ENCODE peak calls at places on chromosome 20, in eight cellular contexts. One of them, this sample, is unnamed.

GRCh38 chr20:50163570-50164317 is 10.2 kb upstream of the PEDS1 start:
- DNase-seq in astrocyte: peak; percentile 35
- DNase-seq in PC-3: peak; percentile 81
- DNase-seq in PC-9: peak; percentile 71
- DNase-seq in A673: no peak
- DNase-seq in HCT116: no peak
- DNase-seq in mammary epithelial cell: peak; percentile 69
- DNase-seq in fibroblast of lung: peak; percentile 54
- DNase-seq in this sample: no peak

GRCh38 chr20:57801046-57801445 is 91.2 kb upstream of the PMEPA1 start:
- DNase-seq in fibroblast of lung: no peak
- DNase-seq in astrocyte: no peak
- DNase-seq in A673: peak; percentile 33
- DNase-seq in mammary epithelial cell: no peak
- DNase-seq in HCT116: no peak
- DNase-seq in PC-3: no peak
- DNase-seq in PC-9: no peak
- DNase-seq in this sample: no peak

GRCh38 chr20:47088339-47088738 is 193.7 kb downstream of the EYA2 start:
- DNase-seq in PC-9: no peak
- DNase-seq in HCT116: no peak
- DNase-seq in fibroblast of lung: no peak
- DNase-seq in PC-3: peak; percentile 26
- DNase-seq in A673: no peak
- DNase-seq in mammary epithelial cell: no peak
- DNase-seq in astrocyte: no peak
- DNase-seq in this sample: no peak

GRCh38 chr20:49668181-49668877 is 45.3 kb downstream of the B4GALT5 start:
- DNase-seq in mammary epithelial cell: no peak
- DNase-seq in PC-3: no peak
- DNase-seq in HCT116: no peak
- DNase-seq in fibroblast of lung: no peak
- DNase-seq in PC-9: no peak
- DNase-seq in astrocyte: no peak
- DNase-seq in A673: no peak
- DNase-seq in this sample: no peak

GRCh38 chr20:11935212-11935611 is 17.5 kb downstream of the BTBD3 start:
- DNase-seq in astrocyte: no peak
- DNase-seq in HCT116: no peak
- DNase-seq in A673: no peak
- DNase-seq in PC-9: no peak
- DNase-seq in PC-3: no peak
- DNase-seq in mammary epithelial cell: no peak
- DNase-seq in fibroblast of lung: no peak
- DNase-seq in this sample: no peak

GRCh38 chr20:46905364-46906125 is 10.9 kb downstream of the EYA2 start:
- DNase-seq in PC-9: no peak
- DNase-seq in HCT116: no peak
- DNase-seq in astrocyte: no peak
- DNase-seq in PC-3: peak; percentile 22
- DNase-seq in fibroblast of lung: no peak
- DNase-seq in mammary epithelial cell: no peak
- DNase-seq in A673: no peak
- DNase-seq in this sample: no peak

GRCh38 chr20:9241232-9241692 is 172.4 kb downstream of the PLCB4 start:
- DNase-seq in A673: peak; percentile 64
- DNase-seq in fibroblast of lung: peak; percentile 97
- DNase-seq in PC-3: peak; percentile 88
- DNase-seq in HCT116: peak; percentile 47
- DNase-seq in mammary epithelial cell: peak; percentile 55
- DNase-seq in PC-9: peak; percentile 42
- DNase-seq in astrocyte: peak; percentile 98
- DNase-seq in this sample: no peak

GRCh38 chr20:33719989-33720709 is at the start of gene PXMP4:
- DNase-seq in mammary epithelial cell: peak; percentile 97
- DNase-seq in A673: peak; percentile 98
- DNase-seq in HCT116: peak; percentile 98
- DNase-seq in astrocyte: peak; percentile 99
- DNase-seq in fibroblast of lung: peak; percentile 99
- DNase-seq in PC-9: peak; percentile 88
- DNase-seq in PC-3: no peak
- DNase-seq in this sample: peak; percentile 94

GRCh38 chr20:53652090-53652858 is 58.6 kb upstream of the ZNF217 start:
- DNase-seq in mammary epithelial cell: no peak
- DNase-seq in astrocyte: no peak
- DNase-seq in HCT116: no peak
- DNase-seq in PC-3: no peak
- DNase-seq in fibroblast of lung: no peak
- DNase-seq in PC-9: no peak
- DNase-seq in A673: no peak
- DNase-seq in this sample: no peak

GRCh38 chr20:56764671-56765070 is 135.6 kb downstream of the TFAP2C start:
- DNase-seq in HCT116: no peak
- DNase-seq in PC-9: no peak
- DNase-seq in mammary epithelial cell: no peak
- DNase-seq in A673: no peak
- DNase-seq in PC-3: no peak
- DNase-seq in astrocyte: no peak
- DNase-seq in fibroblast of lung: no peak
- DNase-seq in this sample: no peak

GRCh38 chr20:44089987-44090674 is 96.9 kb downstream of the JPH2 start:
- DNase-seq in HCT116: peak; percentile 61
- DNase-seq in mammary epithelial cell: peak; percentile 89
- DNase-seq in A673: peak; percentile 82
- DNase-seq in fibroblast of lung: peak; percentile 64
- DNase-seq in astrocyte: peak; percentile 51
- DNase-seq in PC-9: no peak
- DNase-seq in PC-3: peak; percentile 44
- DNase-seq in this sample: peak; percentile 88

GRCh38 chr20:62754122-62754990 is 41.9 kb upstream of the MRGBP start:
- DNase-seq in fibroblast of lung: no peak
- DNase-seq in HCT116: no peak
- DNase-seq in astrocyte: no peak
- DNase-seq in A673: no peak
- DNase-seq in mammary epithelial cell: peak; percentile 25
- DNase-seq in PC-9: no peak
- DNase-seq in PC-3: no peak
- DNase-seq in this sample: no peak

GRCh38 chr20:51310216-51310615 is 232.3 kb downstream of the NFATC2 start:
- DNase-seq in mammary epithelial cell: no peak
- DNase-seq in fibroblast of lung: no peak
- DNase-seq in astrocyte: no peak
- DNase-seq in A673: no peak
- DNase-seq in HCT116: no peak
- DNase-seq in PC-9: no peak
- DNase-seq in PC-3: no peak
- DNase-seq in this sample: no peak

GRCh38 chr20:21104466-21104761 is 1.7 kb downstream of the LINC00237 start:
- DNase-seq in mammary epithelial cell: no peak
- DNase-seq in PC-3: no peak
- DNase-seq in PC-9: no peak
- DNase-seq in fibroblast of lung: no peak
- DNase-seq in A673: no peak
- DNase-seq in HCT116: no peak
- DNase-seq in astrocyte: no peak
- DNase-seq in this sample: no peak

GRCh38 chr20:61846074-61846473 is 219.6 kb downstream of the TAF4 start:
- DNase-seq in fibroblast of lung: no peak
- DNase-seq in mammary epithelial cell: no peak
- DNase-seq in PC-3: no peak
- DNase-seq in HCT116: no peak
- DNase-seq in astrocyte: no peak
- DNase-seq in PC-9: no peak
- DNase-seq in A673: no peak
- DNase-seq in this sample: no peak

GRCh38 chr20:41258489-41258888 is 59.0 kb downstream of the ZHX3 start:
- DNase-seq in PC-9: no peak
- DNase-seq in mammary epithelial cell: no peak
- DNase-seq in PC-3: no peak
- DNase-seq in fibroblast of lung: no peak
- DNase-seq in HCT116: no peak
- DNase-seq in astrocyte: no peak
- DNase-seq in A673: no peak
- DNase-seq in this sample: no peak

GRCh38 chr20:14582855-14583254 is 245.4 kb upstream of the FLRT3 start:
- DNase-seq in A673: no peak
- DNase-seq in astrocyte: no peak
- DNase-seq in HCT116: no peak
- DNase-seq in PC-9: no peak
- DNase-seq in mammary epithelial cell: peak; percentile 72
- DNase-seq in fibroblast of lung: no peak
- DNase-seq in PC-3: peak; percentile 67
- DNase-seq in this sample: peak; percentile 42

GRCh38 chr20:5316188-5317158 is at the start of gene PROKR2:
- DNase-seq in HCT116: no peak
- DNase-seq in PC-3: no peak
- DNase-seq in mammary epithelial cell: peak; percentile 23
- DNase-seq in PC-9: no peak
- DNase-seq in fibroblast of lung: no peak
- DNase-seq in astrocyte: no peak
- DNase-seq in A673: peak; percentile 29
- DNase-seq in this sample: no peak

GRCh38 chr20:40769677-40770285 is 80.7 kb upstream of the MAFB start:
- DNase-seq in HCT116: no peak
- DNase-seq in PC-3: no peak
- DNase-seq in mammary epithelial cell: no peak
- DNase-seq in fibroblast of lung: no peak
- DNase-seq in astrocyte: no peak
- DNase-seq in A673: no peak
- DNase-seq in PC-9: no peak
- DNase-seq in this sample: no peak

GRCh38 chr20:50788045-50788867 is 6.6 kb upstream of the BCAS4 start:
- DNase-seq in mammary epithelial cell: peak; percentile 62
- DNase-seq in HCT116: peak; percentile 51
- DNase-seq in astrocyte: peak; percentile 42
- DNase-seq in A673: peak; percentile 94
- DNase-seq in PC-9: peak; percentile 69
- DNase-seq in fibroblast of lung: peak; percentile 61
- DNase-seq in PC-3: peak; percentile 74
- DNase-seq in this sample: no peak

GRCh38 chr20:3749689-3750639 is 17.5 kb downstream of the HSPA12B start:
- DNase-seq in astrocyte: no peak
- DNase-seq in PC-9: peak; percentile 54
- DNase-seq in fibroblast of lung: peak; percentile 13
- DNase-seq in A673: peak; percentile 32
- DNase-seq in PC-3: no peak
- DNase-seq in HCT116: no peak
- DNase-seq in mammary epithelial cell: peak; percentile 23
- DNase-seq in this sample: no peak

GRCh38 chr20:9117548-9117947 is 48.7 kb downstream of the PLCB4 start:
- DNase-seq in A673: no peak
- DNase-seq in astrocyte: no peak
- DNase-seq in fibroblast of lung: no peak
- DNase-seq in mammary epithelial cell: no peak
- DNase-seq in PC-3: no peak
- DNase-seq in HCT116: no peak
- DNase-seq in PC-9: no peak
- DNase-seq in this sample: no peak

GRCh38 chr20:23234311-23235078 is 116.1 kb upstream of the NXT1 start:
- DNase-seq in A673: no peak
- DNase-seq in mammary epithelial cell: no peak
- DNase-seq in PC-3: no peak
- DNase-seq in PC-9: no peak
- DNase-seq in HCT116: no peak
- DNase-seq in fibroblast of lung: no peak
- DNase-seq in astrocyte: no peak
- DNase-seq in this sample: no peak
- H3K27ac ChIP-seq in A673: no peak overlapping the region
- H3K27ac ChIP-seq in mammary epithelial cell: no peak overlapping the region
- H3K27ac ChIP-seq in PC-3: no peak overlapping the region
- H3K27ac ChIP-seq in PC-9: no peak overlapping the region
- H3K27ac ChIP-seq in HCT116: no peak overlapping the region
- H3K27ac ChIP-seq in fibroblast of lung: peak overlapping the region; percentile 30
- H3K27ac ChIP-seq in astrocyte: no peak overlapping the region
- H3K27ac ChIP-seq in this sample: no peak overlapping the region

GRCh38 chr20:34943808-34944568 is 11.6 kb downstream of the GSS start:
- DNase-seq in PC-9: peak; percentile 67
- DNase-seq in mammary epithelial cell: peak; percentile 92
- DNase-seq in A673: no peak
- DNase-seq in HCT116: peak; percentile 16
- DNase-seq in astrocyte: peak; percentile 34
- DNase-seq in PC-3: peak; percentile 97
- DNase-seq in fibroblast of lung: peak; percentile 50
- DNase-seq in this sample: no peak
- H3K4me3 ChIP-seq in PC-9: no peak overlapping the region
- H3K4me3 ChIP-seq in mammary epithelial cell: no peak overlapping the region
- H3K4me3 ChIP-seq in A673: no peak overlapping the region
- H3K4me3 ChIP-seq in HCT116: no peak overlapping the region
- H3K4me3 ChIP-seq in astrocyte: no peak overlapping the region
- H3K4me3 ChIP-seq in PC-3: peak overlapping the region; percentile 8
- H3K4me3 ChIP-seq in fibroblast of lung: no peak overlapping the region
- H3K4me3 ChIP-seq in this sample: no peak overlapping the region

GRCh38 chr20:19967441-19967840 is 49.7 kb upstream of the NAA20 start:
- DNase-seq in PC-3: no peak
- DNase-seq in astrocyte: no peak
- DNase-seq in PC-9: no peak
- DNase-seq in fibroblast of lung: no peak
- DNase-seq in A673: no peak
- DNase-seq in mammary epithelial cell: no peak
- DNase-seq in HCT116: no peak
- DNase-seq in this sample: no peak
- TF ChIP-seq EZH2 in PC-3: no peak
- TF ChIP-seq EZH2 in astrocyte: no peak
- TF ChIP-seq EZH2 in PC-9: no peak
- TF ChIP-seq EZH2 in fibroblast of lung: no peak
- TF ChIP-seq EZH2 in A673: no peak
- TF ChIP-seq EZH2 in mammary epithelial cell: no peak
- TF ChIP-seq EZH2 in HCT116: no peak
- TF ChIP-seq EZH2 in this sample: no peak

DNA sequence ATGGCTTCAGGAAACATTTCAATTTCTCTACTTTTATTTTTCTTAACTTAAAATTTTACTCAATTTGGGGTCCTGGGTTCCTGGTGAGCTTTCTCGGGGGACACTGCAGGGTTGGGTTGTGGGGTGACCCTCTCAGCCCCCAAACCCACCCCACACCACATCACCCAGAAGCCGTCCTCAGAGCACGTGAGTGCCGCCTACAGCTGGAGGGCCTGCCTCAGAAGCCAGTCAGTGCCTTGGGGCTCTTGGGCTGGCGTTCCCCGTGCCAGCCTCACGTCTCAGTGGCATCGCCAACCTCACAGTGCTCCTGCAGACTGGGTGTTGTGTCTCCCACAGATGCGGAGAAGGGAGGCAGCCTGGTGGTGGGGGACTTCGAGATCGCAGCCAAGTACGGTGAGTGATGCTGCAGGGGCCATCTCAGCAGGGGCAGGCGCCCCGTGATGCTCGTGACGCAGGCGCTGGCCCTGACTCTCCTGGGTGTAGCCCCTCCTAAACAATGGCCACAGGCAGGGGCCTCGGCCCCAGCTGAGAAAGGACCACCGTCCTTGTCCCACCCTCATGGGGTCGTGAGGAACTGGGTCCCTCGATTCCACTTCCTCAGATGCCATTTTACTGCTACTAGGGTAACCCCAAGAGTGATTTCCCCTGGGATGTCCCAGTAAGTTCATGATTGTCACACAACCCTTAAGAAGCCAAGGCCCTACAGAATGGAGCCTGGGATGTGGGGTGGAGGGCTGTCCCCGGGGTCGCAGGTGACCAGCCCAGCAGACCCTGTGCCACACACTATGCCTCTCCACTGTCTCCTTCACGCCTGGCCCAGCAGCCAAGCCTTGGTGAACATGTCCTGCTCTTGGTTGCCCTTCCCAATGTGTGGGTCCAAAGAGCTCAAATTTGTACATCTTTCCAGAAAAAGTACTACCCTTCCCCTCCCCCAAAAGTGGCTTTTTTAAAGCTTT is 23.8 kb upstream of the PYGB start:
- DNase-seq in A673: no peak
- DNase-seq in PC-9: no peak
- DNase-seq in astrocyte: no peak
- DNase-seq in HCT116: no peak
- DNase-seq in mammary epithelial cell: no peak
- DNase-seq in PC-3: no peak
- DNase-seq in fibroblast of lung: no peak
- DNase-seq in this sample: no peak
- H3K27ac ChIP-seq in A673: no peak overlapping the region
- H3K27ac ChIP-seq in PC-9: peak overlapping the region; percentile 97
- H3K27ac ChIP-seq in astrocyte: peak overlapping the region; percentile 88
- H3K27ac ChIP-seq in HCT116: peak overlapping the region; percentile 53
- H3K27ac ChIP-seq in mammary epithelial cell: peak overlapping the region; percentile 79
- H3K27ac ChIP-seq in PC-3: peak overlapping the region; percentile 95
- H3K27ac ChIP-seq in fibroblast of lung: peak overlapping the region; percentile 71
- H3K27ac ChIP-seq in this sample: peak overlapping the region; percentile 76